ENCODE peak calls at places on chromosomes 5 and 9, in ten cellular contexts. D, Y, N, T, O, L, U, J, Q and F are unnamed samples.

GRCh38 chr5:78647411-78647818 is 1.2 kb downstream of the LHFPL2 start:
- DNase-seq in D (no peak), Y (no peak), N (peak), T (peak), O (peak), L (no peak), U (no peak), J (peak), Q (peak), F (peak)

GRCh38 chr9:16679327-16679821 is 191.1 kb downstream of the BNC2 start:
- DNase-seq in D (no peak), Y (no peak), N (no peak), T (peak), O (no peak), L (no peak), U (no peak), J (no peak), Q (peak), F (no peak)

GRCh38 chr5:163377982-163378381 is 59.4 kb upstream of the CCNG1 start:
- DNase-seq in D (no peak), Y (no peak), N (no peak), T (no peak), O (no peak), L (no peak), U (no peak), J (no peak), Q (no peak), F (no peak)

GRCh38 chr9:126222363-126222834 is 104.2 kb upstream of the MVB12B start:
- DNase-seq in D (no peak), Y (no peak), N (no peak), T (no peak), O (no peak), L (no peak), U (peak), J (no peak), Q (no peak), F (no peak)

GRCh38 chr9:85723220-85723619 is 18.5 kb downstream of the AGTPBP1 start:
- DNase-seq in D (no peak), Y (no peak), N (no peak), T (no peak), O (no peak), L (peak), U (no peak), J (peak), Q (no peak), F (no peak)

GRCh38 chr9:130120207-130120587 is 52.0 kb upstream of the NCS1 start:
- DNase-seq in D (no peak), Y (no peak), N (no peak), T (no peak), O (no peak), L (no peak), U (no peak), J (peak), Q (no peak), F (no peak)

GRCh38 chr9:92970467-92970923 is 23.2 kb downstream of the FGD3 start:
- DNase-seq in D (peak), Y (no peak), N (peak), T (peak), O (no peak), L (no peak), U (peak), J (peak), Q (peak), F (no peak)

GRCh38 chr9:105187781-105188180 is 56.7 kb upstream of the SLC44A1 start:
- DNase-seq in D (no peak), Y (no peak), N (no peak), T (peak), O (no peak), L (no peak), U (no peak), J (no peak), Q (peak), F (no peak)

GRCh38 chr9:36928670-36929349 is 105.3 kb downstream of the PAX5 start:
- DNase-seq in D (peak), Y (no peak), N (no peak), T (peak), O (no peak), L (no peak), U (no peak), J (peak), Q (peak), F (peak)

GRCh38 chr9:105858284-105858683 is 163.9 kb downstream of the TMEM38B start:
- DNase-seq in D (no peak), Y (no peak), N (no peak), T (no peak), O (no peak), L (no peak), U (no peak), J (peak), Q (no peak), F (no peak)

GRCh38 chr9:94167376-94167775 is 83.1 kb downstream of the PTPDC1 start:
- DNase-seq in D (no peak), Y (no peak), N (no peak), T (no peak), O (no peak), L (no peak), U (no peak), J (no peak), Q (no peak), F (no peak)

GRCh38 chr9:94164756-94165549 is 80.7 kb downstream of the PTPDC1 start:
- DNase-seq in D (no peak), Y (no peak), N (no peak), T (no peak), O (no peak), L (no peak), U (no peak), J (no peak), Q (no peak), F (no peak)

GRCh38 chr9:94165592-94166236 is 81.5 kb downstream of the PTPDC1 start:
- DNase-seq in D (peak), Y (peak), N (peak), T (peak), O (peak), L (peak), U (peak), J (peak), Q (peak), F (peak)

GRCh38 chr9:94167055-94167346 is 82.7 kb downstream of the PTPDC1 start:
- DNase-seq in D (no peak), Y (no peak), N (no peak), T (no peak), O (no peak), L (no peak), U (no peak), J (no peak), Q (no peak), F (no peak)

DNA sequence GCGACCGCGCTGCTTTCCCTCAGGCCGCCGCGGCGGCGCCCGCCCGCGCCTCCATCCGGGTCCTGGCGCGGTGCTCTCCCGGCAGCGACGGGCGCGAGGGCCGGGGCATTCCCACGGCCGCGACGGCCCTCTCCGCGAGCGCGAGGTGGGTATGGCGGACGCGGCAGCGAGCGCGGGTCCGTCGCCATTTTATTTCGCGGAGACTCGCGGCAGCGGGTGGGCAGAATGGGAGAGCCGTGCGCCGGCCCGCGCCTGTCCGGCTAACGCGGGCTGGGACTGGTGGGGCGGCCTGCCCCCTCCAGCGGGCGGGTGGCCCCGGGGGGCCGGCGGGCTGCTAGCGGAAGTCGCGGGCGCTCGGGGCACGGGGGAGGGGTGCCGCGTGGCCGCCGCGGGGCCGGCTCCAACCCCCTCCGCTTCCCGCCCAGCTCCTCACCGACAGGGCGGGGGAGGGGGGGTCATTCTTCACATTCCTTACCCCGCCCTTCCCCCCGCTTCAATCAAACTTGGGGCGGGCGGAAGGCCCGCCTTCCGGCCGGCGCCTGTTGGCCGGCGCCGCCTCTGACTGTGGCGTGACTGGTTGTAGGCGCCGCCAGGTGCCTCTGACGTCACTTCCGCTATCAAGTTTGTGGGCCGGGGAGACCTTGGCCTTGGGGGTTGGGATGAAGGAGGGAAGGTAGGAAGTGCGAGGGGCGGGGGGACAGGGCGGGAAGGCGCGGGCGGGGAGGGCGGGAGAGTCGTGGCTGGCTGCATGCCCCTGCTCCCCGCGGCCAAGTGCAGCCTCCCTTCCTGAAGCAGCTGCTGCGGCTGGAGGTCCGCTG is 82.2 kb downstream of the PTPDC1 start:
- DNase-seq in D (peak), Y (peak), N (peak), T (peak), O (peak), L (peak), U (peak), J (peak), Q (peak), F (peak)
- TF ChIP-seq CTCF in D (no peak), Y (peak), N (no peak), T (peak), O (peak), L (no peak), U (no peak), J (no peak), Q (no peak), F (no peak)

DNA sequence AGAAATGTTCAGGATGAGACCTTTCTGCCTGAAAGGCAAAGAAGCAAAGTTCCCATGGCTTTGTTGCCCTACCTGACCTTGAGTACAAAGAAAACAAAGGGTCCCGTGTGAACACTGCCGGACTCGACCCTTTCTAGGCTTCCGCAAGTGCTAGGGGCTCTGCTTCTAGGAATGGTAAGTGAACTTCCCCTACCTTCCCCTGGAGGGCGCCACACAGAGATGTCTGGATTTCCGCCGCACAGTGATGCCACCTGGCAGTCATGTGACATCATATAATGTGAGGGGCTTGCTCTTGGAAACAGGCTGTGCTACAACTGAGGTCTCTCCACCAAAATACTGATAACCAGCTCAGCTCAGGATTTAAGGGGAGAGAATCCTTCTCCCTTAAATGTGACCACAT is 56.6 kb downstream of the HSD17B3 start:
- DNase-seq in D (no peak), Y (no peak), N (peak), T (no peak), O (no peak), L (no peak), U (no peak), J (peak), Q (no peak), F (no peak)
- TF ChIP-seq CTCF in D (no peak), Y (no peak), N (no peak), T (no peak), O (no peak), L (no peak), U (no peak), J (no peak), Q (no peak), F (peak)

GRCh38 chr5:169200086-169200778 is 100.7 kb downstream of the SLIT3 start:
- DNase-seq in D (no peak), Y (no peak), N (no peak), T (no peak), O (no peak), L (no peak), U (no peak), J (no peak), Q (peak), F (no peak)

GRCh38 chr5:169196059-169196458 is 104.9 kb downstream of the SLIT3 start:
- DNase-seq in D (no peak), Y (no peak), N (no peak), T (no peak), O (no peak), L (no peak), U (no peak), J (no peak), Q (no peak), F (no peak)

GRCh38 chr5:169195601-169196000 is 105.3 kb downstream of the SLIT3 start:
- DNase-seq in D (no peak), Y (peak), N (no peak), T (no peak), O (no peak), L (no peak), U (no peak), J (no peak), Q (no peak), F (no peak)

GRCh38 chr5:169201597-169201996 is 99.3 kb downstream of the SLIT3 start:
- DNase-seq in D (no peak), Y (no peak), N (no peak), T (no peak), O (no peak), L (no peak), U (no peak), J (no peak), Q (no peak), F (no peak)

DNA sequence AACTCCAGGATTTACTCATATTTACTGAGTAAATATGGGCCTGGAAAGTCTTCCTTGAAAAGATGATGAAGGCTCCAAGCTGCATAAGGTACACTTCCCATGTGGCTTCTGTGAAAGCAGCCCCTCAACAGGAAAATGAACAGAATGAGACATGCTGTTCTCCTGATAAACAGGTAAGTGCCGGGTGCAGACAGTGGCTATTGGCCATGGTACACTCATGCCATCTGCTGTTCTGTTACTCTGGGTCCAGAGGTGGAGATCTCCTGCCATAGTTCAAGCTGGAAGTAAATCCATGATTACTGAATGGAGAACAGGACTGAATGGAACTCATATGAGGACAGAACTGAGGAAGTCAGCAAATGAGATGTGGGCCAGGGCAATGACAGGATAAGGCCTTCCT is 103.6 kb downstream of the SLIT3 start:
- DNase-seq in D (no peak), Y (no peak), N (no peak), T (no peak), O (no peak), L (no peak), U (no peak), J (no peak), Q (peak), F (no peak)
- TF ChIP-seq CTCF in D (no peak), Y (no peak), N (no peak), T (no peak), O (no peak), L (no peak), U (no peak), J (no peak), Q (peak), F (no peak)

DNA sequence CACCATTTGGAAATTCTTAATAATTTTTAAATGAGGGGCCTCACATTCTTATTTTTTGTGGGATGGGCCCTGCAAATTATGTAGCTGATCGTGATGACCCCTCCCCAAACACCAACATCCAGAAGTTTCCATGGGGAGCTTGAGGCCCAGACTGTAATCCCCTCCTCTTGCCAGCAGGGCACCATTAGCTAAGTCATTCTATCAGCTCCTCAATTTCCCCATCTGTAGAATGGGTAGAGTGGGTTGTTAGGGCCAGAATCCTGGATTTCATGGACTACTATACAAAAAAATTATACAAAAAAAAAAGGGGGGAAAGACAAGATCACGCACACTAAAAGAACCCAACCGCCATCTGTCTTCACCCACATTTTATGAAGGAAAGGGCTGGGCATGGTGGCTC is 38.4 kb downstream of the SHB start:
- DNase-seq in D (no peak), Y (no peak), N (no peak), T (no peak), O (no peak), L (no peak), U (no peak), J (peak), Q (no peak), F (no peak)
- TF ChIP-seq CTCF in D (no peak), Y (no peak), N (no peak), T (no peak), O (no peak), L (no peak), U (no peak), J (peak), Q (peak), F (no peak)

DNA sequence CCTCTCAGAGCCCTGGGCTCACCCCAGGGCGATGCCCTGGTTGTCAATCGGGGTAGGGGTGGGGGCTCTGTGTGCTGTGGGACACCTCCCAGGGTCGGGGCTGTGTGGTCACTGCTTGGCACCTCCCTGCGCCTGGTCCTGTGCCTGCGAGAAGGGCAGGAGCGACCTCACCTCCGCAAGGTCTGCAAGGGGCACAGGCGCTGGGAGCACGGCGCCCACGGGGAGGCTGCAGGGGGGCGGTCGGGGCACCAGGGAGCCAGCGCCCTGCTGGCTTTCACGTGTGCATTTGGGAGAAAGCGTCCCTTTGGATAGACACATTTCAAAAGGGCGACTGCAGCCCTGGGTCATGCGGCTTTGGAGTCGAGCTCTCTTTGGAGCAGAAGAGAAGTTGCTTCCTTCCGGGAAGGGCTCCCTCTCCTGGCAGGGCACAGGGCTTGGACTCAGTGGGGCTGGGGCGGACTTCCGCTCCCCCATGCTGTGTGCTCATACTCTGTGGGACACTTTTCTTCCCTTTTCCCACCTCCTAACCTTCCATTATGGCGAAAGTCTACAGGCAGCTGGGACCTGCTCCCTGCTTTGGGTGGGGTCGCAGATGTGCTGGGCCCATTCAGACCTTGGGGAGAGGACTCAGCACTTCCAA is 52.8 kb upstream of the SLC28A3 start:
- DNase-seq in D (no peak), Y (no peak), N (peak), T (no peak), O (no peak), L (no peak), U (no peak), J (no peak), Q (no peak), F (no peak)
- TF ChIP-seq CTCF in D (no peak), Y (no peak), N (no peak), T (no peak), O (no peak), L (no peak), U (no peak), J (no peak), Q (no peak), F (no peak)